ENCODE peak calls at places on chromosome 6, in nine cellular contexts. H is pancreas; A is lower lobe of right lung; C is stomach; U is right cardiac atrium; Q is GM23248; O is body of pancreas; E is CD4-positive, alpha-beta T cell; I is GM23338. F is an unnamed sample.

GRCh38 chr6:137832110-137832509 is 34.9 kb upstream of the TNFAIP3 start:
- DNase-seq in H (no peak), A (no peak), C (no peak), U (no peak), Q (peak), O (no peak), E (no peak), I (no peak), F (no peak)

GRCh38 chr6:136552054-136552453 is 1.8 kb upstream of the MAP7 start:
- DNase-seq in H (no peak), A (no peak), C (no peak), U (no peak), Q (no peak), O (no peak), E (no peak), I (no peak), F (no peak)

GRCh38 chr6:132401120-132401940 is at the start of gene MOXD1:
- DNase-seq in H (peak), A (no peak), C (peak), U (peak), Q (peak), O (peak), E (no peak), I (peak), F (peak)

GRCh38 chr6:136036601-136037000 is 185.1 kb downstream of the PDE7B start:
- DNase-seq in H (no peak), A (no peak), C (no peak), U (no peak), Q (no peak), O (no peak), E (no peak), I (no peak), F (no peak)

GRCh38 chr6:2659882-2660281 is 90.8 kb downstream of the MYLK4 start:
- DNase-seq in H (no peak), A (no peak), C (no peak), U (no peak), Q (peak), O (no peak), E (no peak), I (no peak), F (no peak)

GRCh38 chr6:134429861-134430380 is 112.0 kb upstream of the SGK1 start:
- DNase-seq in H (no peak), A (no peak), C (no peak), U (no peak), Q (no peak), O (no peak), E (no peak), I (no peak), F (peak)

GRCh38 chr6:31321005-31321707 is 35.8 kb downstream of the HLA-B start:
- DNase-seq in H (no peak), A (no peak), C (no peak), U (no peak), Q (no peak), O (no peak), E (no peak), I (no peak), F (no peak)

GRCh38 chr6:35967059-35967769 is 46.3 kb upstream of the SRPK1 start:
- DNase-seq in H (no peak), A (no peak), C (no peak), U (no peak), Q (no peak), O (no peak), E (no peak), I (no peak), F (no peak)

GRCh38 chr6:139520321-139520768 is 145.9 kb upstream of the CITED2 start:
- DNase-seq in H (no peak), A (no peak), C (no peak), U (no peak), Q (peak), O (no peak), E (no peak), I (no peak), F (no peak)

GRCh38 chr6:151067684-151068596 is 171.8 kb upstream of the AKAP12 start:
- DNase-seq in H (peak), A (no peak), C (peak), U (peak), Q (peak), O (peak), E (no peak), I (no peak), F (peak)

GRCh38 chr6:93447874-93448273 is 28.5 kb upstream of the EPHA7 start:
- DNase-seq in H (no peak), A (no peak), C (no peak), U (no peak), Q (no peak), O (no peak), E (no peak), I (peak), F (no peak)

GRCh38 chr6:73513496-73513854 is 7.4 kb downstream of the EEF1A1 start:
- DNase-seq in H (no peak), A (no peak), C (no peak), U (no peak), Q (peak), O (no peak), E (no peak), I (no peak), F (no peak)

DNA sequence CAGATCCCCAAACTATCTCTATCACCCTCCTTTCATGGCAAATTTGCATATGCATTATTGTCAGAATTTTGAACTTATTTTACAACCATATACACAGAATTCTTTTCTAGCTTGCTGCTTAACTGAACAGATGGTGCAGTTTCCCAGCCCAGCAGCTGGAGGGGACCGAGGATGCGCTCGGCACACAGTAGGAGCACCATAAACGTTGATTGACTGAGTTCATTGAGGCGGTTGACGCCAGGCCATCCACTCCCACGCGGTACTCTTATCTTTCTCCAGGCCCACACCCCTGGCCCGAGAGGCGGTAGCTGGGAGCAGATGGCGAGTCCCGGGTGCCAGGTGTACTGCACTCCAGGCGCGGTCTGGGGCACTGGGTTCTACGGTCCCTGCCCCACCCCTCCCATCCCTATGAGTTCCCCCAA is 6.8 kb upstream of the SOX4 start:
- DNase-seq in H (no peak), A (peak), C (peak), U (no peak), Q (no peak), O (no peak), E (no peak), I (no peak), F (peak)
- H3K27ac ChIP-seq in H (peak), A (peak), C (peak), U (no peak), Q (no peak), O (peak), E (no peak), I (no peak), F (peak)

DNA sequence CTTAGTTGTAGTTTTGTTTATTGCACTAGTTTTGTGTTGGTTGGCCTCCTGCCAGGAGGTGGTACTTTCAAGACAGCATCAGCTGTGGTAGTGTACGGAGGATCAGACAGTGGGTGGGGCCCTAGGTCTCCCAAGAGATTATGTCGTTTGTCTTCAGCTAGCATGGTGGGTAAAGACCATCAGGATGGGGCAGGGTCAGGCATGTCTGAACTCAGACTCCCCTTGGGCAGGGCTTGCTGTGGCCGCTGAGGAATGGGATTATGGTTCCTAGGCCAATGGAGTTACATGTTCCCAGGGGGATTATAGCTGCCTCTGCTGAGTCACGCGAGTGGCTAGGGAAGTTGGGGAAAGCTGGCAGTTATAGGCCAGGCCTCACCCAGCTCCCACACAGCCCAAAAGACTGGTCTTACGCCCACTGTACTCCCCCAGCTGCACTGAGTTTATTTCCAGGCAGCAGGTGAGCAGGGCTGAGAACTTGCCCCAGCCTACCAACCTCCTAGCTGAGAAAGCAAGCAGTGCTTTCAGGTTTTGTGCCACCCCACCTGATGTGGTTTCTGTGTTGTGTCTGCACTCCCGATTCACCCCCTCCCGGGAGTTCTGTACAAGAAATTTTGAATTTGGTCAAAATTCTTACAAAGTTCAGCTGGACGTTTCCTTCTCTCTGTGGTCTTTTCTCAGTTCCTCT is 24.7 kb downstream of the ZSCAN31 start:
- DNase-seq in H (no peak), A (no peak), C (no peak), U (no peak), Q (no peak), O (no peak), E (no peak), I (no peak), F (no peak)
- H3K27ac ChIP-seq in H (no peak), A (no peak), C (no peak), U (no peak), Q (no peak), O (no peak), E (no peak), I (no peak), F (no peak)

GRCh38 chr6:158635427-158636073 is 9.0 kb downstream of the DYNLT1 start:
- DNase-seq in H (no peak), A (no peak), C (no peak), U (no peak), Q (no peak), O (no peak), E (no peak), I (no peak), F (no peak)

GRCh38 chr6:158631678-158632537 is 12.6 kb downstream of the DYNLT1 start:
- DNase-seq in H (no peak), A (no peak), C (peak), U (peak), Q (peak), O (no peak), E (no peak), I (no peak), F (peak)

GRCh38 chr6:158630944-158631616 is 13.5 kb downstream of the DYNLT1 start:
- DNase-seq in H (no peak), A (peak), C (peak), U (peak), Q (peak), O (no peak), E (no peak), I (no peak), F (peak)

GRCh38 chr6:158634695-158635426 is 9.7 kb downstream of the DYNLT1 start:
- DNase-seq in H (no peak), A (no peak), C (peak), U (no peak), Q (no peak), O (no peak), E (no peak), I (no peak), F (no peak)

GRCh38 chr6:158633127-158633526 is 11.4 kb downstream of the DYNLT1 start:
- DNase-seq in H (no peak), A (no peak), C (peak), U (no peak), Q (no peak), O (no peak), E (no peak), I (no peak), F (no peak)
- H3K27ac ChIP-seq in H (no peak), A (peak), C (peak), U (peak), Q (peak), O (no peak), E (no peak), I (peak), F (no peak)

GRCh38 chr6:129695373-129696027 is 14.5 kb downstream of the ARHGAP18 start:
- DNase-seq in H (no peak), A (no peak), C (no peak), U (no peak), Q (no peak), O (no peak), E (no peak), I (no peak), F (no peak)

GRCh38 chr6:129697788-129698187 is 12.2 kb downstream of the ARHGAP18 start:
- DNase-seq in H (no peak), A (no peak), C (no peak), U (no peak), Q (no peak), O (no peak), E (no peak), I (no peak), F (no peak)

GRCh38 chr6:129698430-129698829 is 11.5 kb downstream of the ARHGAP18 start:
- DNase-seq in H (no peak), A (no peak), C (no peak), U (no peak), Q (no peak), O (no peak), E (no peak), I (no peak), F (no peak)

GRCh38 chr6:129696028-129696418 is 14.0 kb downstream of the ARHGAP18 start:
- DNase-seq in H (no peak), A (no peak), C (no peak), U (no peak), Q (no peak), O (no peak), E (no peak), I (no peak), F (no peak)

DNA sequence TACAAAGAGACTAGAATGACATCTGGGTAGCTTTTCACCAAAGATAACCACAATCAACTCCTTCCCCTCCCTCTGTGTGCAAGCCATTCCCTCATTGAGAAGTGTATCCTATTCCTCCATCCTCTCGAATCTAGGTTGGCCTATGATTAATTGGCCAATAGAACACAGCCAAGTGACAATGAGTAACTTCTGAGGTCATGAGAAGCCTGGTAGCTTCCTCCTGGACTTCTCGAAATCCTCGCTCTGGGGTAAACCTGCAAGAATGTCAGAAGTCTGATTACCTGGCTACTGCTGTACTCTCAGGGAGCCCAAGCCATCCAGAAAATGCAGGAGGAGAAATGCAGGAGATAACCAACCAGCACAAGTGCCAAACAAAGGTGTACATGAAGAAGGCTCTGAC is 13.1 kb downstream of the ARHGAP18 start:
- DNase-seq in H (no peak), A (no peak), C (no peak), U (no peak), Q (no peak), O (no peak), E (no peak), I (no peak), F (no peak)
- H3K27ac ChIP-seq in H (no peak), A (no peak), C (no peak), U (no peak), Q (no peak), O (peak), E (no peak), I (no peak), F (no peak)

F was measured in thyroid gland.